ENCODE peak calls at places on chromosomes 16 and 17, in six cellular contexts. One of them, this sample, is unnamed.

GRCh38 chr16:67969286-67970039 is 1.0 kb upstream of the SLC12A4 start:
- DNase-seq in stimulated activated CD4-positive, alpha-beta T cell treated with anti-CD3 and anti-CD28 coated beads, Interleukin-15, amount 100 ng/mL, for 1 hour: no peak
- DNase-seq in CD4-positive, alpha-beta T cell: no peak
- DNase-seq in Jurkat, Clone E6-1: no peak
- DNase-seq in HS-5: no peak
- DNase-seq in LoVo: no peak
- DNase-seq in this sample: no peak

GRCh38 chr16:354971-355441 is 2.5 kb upstream of the AXIN1 start:
- DNase-seq in CD4-positive, alpha-beta T cell: peak; percentile 66
- DNase-seq in HS-5: no peak
- DNase-seq in LoVo: no peak
- DNase-seq in Jurkat, Clone E6-1: no peak
- DNase-seq in stimulated activated CD4-positive, alpha-beta T cell treated with anti-CD3 and anti-CD28 coated beads, Interleukin-15, amount 100 ng/mL, for 1 hour: no peak
- DNase-seq in this sample: no peak

GRCh38 chr17:81406117-81406953 is 11.1 kb downstream of the BAHCC1 start:
- DNase-seq in CD4-positive, alpha-beta T cell: no peak
- DNase-seq in stimulated activated CD4-positive, alpha-beta T cell treated with anti-CD3 and anti-CD28 coated beads, Interleukin-15, amount 100 ng/mL, for 1 hour: no peak
- DNase-seq in HS-5: no peak
- DNase-seq in Jurkat, Clone E6-1: no peak
- DNase-seq in LoVo: no peak
- DNase-seq in this sample: no peak

GRCh38 chr17:77366558-77367245 is 225.9 kb downstream of the SEC14L1 start:
- DNase-seq in HS-5: no peak
- DNase-seq in Jurkat, Clone E6-1: no peak
- DNase-seq in LoVo: no peak
- DNase-seq in stimulated activated CD4-positive, alpha-beta T cell treated with anti-CD3 and anti-CD28 coated beads, Interleukin-15, amount 100 ng/mL, for 1 hour: no peak
- DNase-seq in CD4-positive, alpha-beta T cell: no peak
- DNase-seq in this sample: peak; percentile 56

GRCh38 chr17:61237275-61237674 is 162.4 kb upstream of the TBX2 start:
- DNase-seq in LoVo: no peak
- DNase-seq in HS-5: no peak
- DNase-seq in stimulated activated CD4-positive, alpha-beta T cell treated with anti-CD3 and anti-CD28 coated beads, Interleukin-15, amount 100 ng/mL, for 1 hour: no peak
- DNase-seq in Jurkat, Clone E6-1: no peak
- DNase-seq in CD4-positive, alpha-beta T cell: no peak
- DNase-seq in this sample: no peak

GRCh38 chr17:68398731-68399637 is 58.3 kb downstream of the WIPI1 start:
- DNase-seq in stimulated activated CD4-positive, alpha-beta T cell treated with anti-CD3 and anti-CD28 coated beads, Interleukin-15, amount 100 ng/mL, for 1 hour: no peak
- DNase-seq in LoVo: peak; percentile 56
- DNase-seq in CD4-positive, alpha-beta T cell: no peak
- DNase-seq in HS-5: peak; percentile 50
- DNase-seq in Jurkat, Clone E6-1: peak; percentile 75
- DNase-seq in this sample: no peak

GRCh38 chr17:59845595-59846390 is 47.0 kb downstream of the TUBD1 start:
- DNase-seq in CD4-positive, alpha-beta T cell: no peak
- DNase-seq in stimulated activated CD4-positive, alpha-beta T cell treated with anti-CD3 and anti-CD28 coated beads, Interleukin-15, amount 100 ng/mL, for 1 hour: no peak
- DNase-seq in Jurkat, Clone E6-1: no peak
- DNase-seq in HS-5: no peak
- DNase-seq in LoVo: peak; percentile 95
- DNase-seq in this sample: no peak

GRCh38 chr17:16428098-16428882 is 12.9 kb downstream of the TRPV2 start:
- DNase-seq in stimulated activated CD4-positive, alpha-beta T cell treated with anti-CD3 and anti-CD28 coated beads, Interleukin-15, amount 100 ng/mL, for 1 hour: no peak
- DNase-seq in CD4-positive, alpha-beta T cell: peak; percentile 43
- DNase-seq in HS-5: no peak
- DNase-seq in LoVo: no peak
- DNase-seq in Jurkat, Clone E6-1: peak; percentile 73
- DNase-seq in this sample: no peak

GRCh38 chr16:65372171-65372570 is 250.3 kb upstream of the CDH11 start:
- DNase-seq in stimulated activated CD4-positive, alpha-beta T cell treated with anti-CD3 and anti-CD28 coated beads, Interleukin-15, amount 100 ng/mL, for 1 hour: no peak
- DNase-seq in CD4-positive, alpha-beta T cell: no peak
- DNase-seq in LoVo: no peak
- DNase-seq in HS-5: no peak
- DNase-seq in Jurkat, Clone E6-1: no peak
- DNase-seq in this sample: no peak

GRCh38 chr16:87435399-87436224 is 43.5 kb downstream of the MAP1LC3B start:
- DNase-seq in HS-5: peak; percentile 58
- DNase-seq in stimulated activated CD4-positive, alpha-beta T cell treated with anti-CD3 and anti-CD28 coated beads, Interleukin-15, amount 100 ng/mL, for 1 hour: no peak
- DNase-seq in CD4-positive, alpha-beta T cell: no peak
- DNase-seq in Jurkat, Clone E6-1: no peak
- DNase-seq in LoVo: no peak
- DNase-seq in this sample: no peak

GRCh38 chr16:17194190-17194780 is 276.5 kb downstream of the XYLT1 start:
- DNase-seq in HS-5: no peak
- DNase-seq in Jurkat, Clone E6-1: peak; percentile 35
- DNase-seq in LoVo: peak; percentile 19
- DNase-seq in stimulated activated CD4-positive, alpha-beta T cell treated with anti-CD3 and anti-CD28 coated beads, Interleukin-15, amount 100 ng/mL, for 1 hour: peak; percentile 10
- DNase-seq in CD4-positive, alpha-beta T cell: peak; percentile 53
- DNase-seq in this sample: peak; percentile 82

GRCh38 chr17:17063546-17064122 is 21.4 kb downstream of the MPRIP start:
- DNase-seq in Jurkat, Clone E6-1: no peak
- DNase-seq in CD4-positive, alpha-beta T cell: no peak
- DNase-seq in LoVo: no peak
- DNase-seq in HS-5: no peak
- DNase-seq in stimulated activated CD4-positive, alpha-beta T cell treated with anti-CD3 and anti-CD28 coated beads, Interleukin-15, amount 100 ng/mL, for 1 hour: no peak
- DNase-seq in this sample: peak; percentile 88

GRCh38 chr16:48617711-48618148 is 7.8 kb upstream of the N4BP1 start:
- DNase-seq in Jurkat, Clone E6-1: no peak
- DNase-seq in CD4-positive, alpha-beta T cell: no peak
- DNase-seq in stimulated activated CD4-positive, alpha-beta T cell treated with anti-CD3 and anti-CD28 coated beads, Interleukin-15, amount 100 ng/mL, for 1 hour: no peak
- DNase-seq in LoVo: no peak
- DNase-seq in HS-5: no peak
- DNase-seq in this sample: peak; percentile 70

GRCh38 chr17:51245535-51245934 is 14.3 kb downstream of the MBTD1 start:
- DNase-seq in stimulated activated CD4-positive, alpha-beta T cell treated with anti-CD3 and anti-CD28 coated beads, Interleukin-15, amount 100 ng/mL, for 1 hour: no peak
- DNase-seq in Jurkat, Clone E6-1: no peak
- DNase-seq in HS-5: no peak
- DNase-seq in LoVo: no peak
- DNase-seq in CD4-positive, alpha-beta T cell: no peak
- DNase-seq in this sample: no peak

GRCh38 chr17:79810138-79811027 is 13.5 kb upstream of the CBX8 start:
- DNase-seq in HS-5: no peak
- DNase-seq in Jurkat, Clone E6-1: peak; percentile 90
- DNase-seq in stimulated activated CD4-positive, alpha-beta T cell treated with anti-CD3 and anti-CD28 coated beads, Interleukin-15, amount 100 ng/mL, for 1 hour: peak; percentile 57
- DNase-seq in LoVo: peak; percentile 84
- DNase-seq in CD4-positive, alpha-beta T cell: peak; percentile 73
- DNase-seq in this sample: no peak

GRCh38 chr16:57786632-57787518 is 15.4 kb downstream of the KIFC3 start:
- DNase-seq in CD4-positive, alpha-beta T cell: no peak
- DNase-seq in LoVo: no peak
- DNase-seq in HS-5: no peak
- DNase-seq in stimulated activated CD4-positive, alpha-beta T cell treated with anti-CD3 and anti-CD28 coated beads, Interleukin-15, amount 100 ng/mL, for 1 hour: no peak
- DNase-seq in Jurkat, Clone E6-1: no peak
- DNase-seq in this sample: no peak

GRCh38 chr17:49708515-49709161 is 874 bp upstream of the SLC35B1 start:
- DNase-seq in LoVo: peak; percentile 5
- DNase-seq in stimulated activated CD4-positive, alpha-beta T cell treated with anti-CD3 and anti-CD28 coated beads, Interleukin-15, amount 100 ng/mL, for 1 hour: no peak
- DNase-seq in Jurkat, Clone E6-1: no peak
- DNase-seq in HS-5: peak; percentile 33
- DNase-seq in CD4-positive, alpha-beta T cell: no peak
- DNase-seq in this sample: no peak

GRCh38 chr16:65725156-65725845 is 603.4 kb upstream of the CDH11 start:
- DNase-seq in stimulated activated CD4-positive, alpha-beta T cell treated with anti-CD3 and anti-CD28 coated beads, Interleukin-15, amount 100 ng/mL, for 1 hour: no peak
- DNase-seq in CD4-positive, alpha-beta T cell: no peak
- DNase-seq in HS-5: peak; percentile 44
- DNase-seq in Jurkat, Clone E6-1: no peak
- DNase-seq in LoVo: peak; percentile 18
- DNase-seq in this sample: no peak

GRCh38 chr16:85309656-85310587 is 197.7 kb upstream of the CIBAR2 start:
- DNase-seq in CD4-positive, alpha-beta T cell: peak; percentile 40
- DNase-seq in LoVo: no peak
- DNase-seq in Jurkat, Clone E6-1: peak; percentile 48
- DNase-seq in stimulated activated CD4-positive, alpha-beta T cell treated with anti-CD3 and anti-CD28 coated beads, Interleukin-15, amount 100 ng/mL, for 1 hour: no peak
- DNase-seq in HS-5: no peak
- DNase-seq in this sample: peak; percentile 86

GRCh38 chr17:75307957-75308731 is 18.9 kb upstream of the SLC25A19 start:
- DNase-seq in HS-5: no peak
- DNase-seq in stimulated activated CD4-positive, alpha-beta T cell treated with anti-CD3 and anti-CD28 coated beads, Interleukin-15, amount 100 ng/mL, for 1 hour: no peak
- DNase-seq in CD4-positive, alpha-beta T cell: no peak
- DNase-seq in LoVo: no peak
- DNase-seq in Jurkat, Clone E6-1: no peak
- DNase-seq in this sample: no peak

GRCh38 chr17:36721560-36722120 is 120.3 kb downstream of the MRM1 start:
- DNase-seq in LoVo: no peak
- DNase-seq in CD4-positive, alpha-beta T cell: no peak
- DNase-seq in Jurkat, Clone E6-1: no peak
- DNase-seq in HS-5: no peak
- DNase-seq in stimulated activated CD4-positive, alpha-beta T cell treated with anti-CD3 and anti-CD28 coated beads, Interleukin-15, amount 100 ng/mL, for 1 hour: no peak
- DNase-seq in this sample: no peak

GRCh38 chr16:8855972-8856371 is 12.8 kb downstream of the CARHSP1 start:
- DNase-seq in stimulated activated CD4-positive, alpha-beta T cell treated with anti-CD3 and anti-CD28 coated beads, Interleukin-15, amount 100 ng/mL, for 1 hour: no peak
- DNase-seq in HS-5: no peak
- DNase-seq in CD4-positive, alpha-beta T cell: no peak
- DNase-seq in Jurkat, Clone E6-1: no peak
- DNase-seq in LoVo: no peak
- DNase-seq in this sample: no peak